ENCODE peak calls at places on chromosomes 13 and 19, in eight cellular contexts. O is heart left ventricle; Z is HCT116; R is thoracic aorta; N is choroid plexus epithelial cell; U is lower leg skin; S is CD8-positive, alpha-beta T cell; M is Caco-2. P is an unnamed sample.

GRCh38 chr13:113758651-113759524 is at the start of gene TMEM255B:
- DNase-seq in O (peak), Z (peak), R (peak), N (peak), U (peak), S (peak), M (peak), P (peak)

GRCh38 chr19:2208975-2209374 is 27.2 kb downstream of the PLEKHJ1 start:
- DNase-seq in O (no peak), Z (no peak), R (no peak), N (no peak), U (no peak), S (no peak), M (no peak), P (no peak)

GRCh38 chr19:40347476-40348124 is 597 bp downstream of the C19orf47 start:
- DNase-seq in O (no peak), Z (no peak), R (no peak), N (no peak), U (no peak), S (no peak), M (no peak), P (no peak)

GRCh38 chr13:106382569-106382968 is 152.9 kb downstream of the EFNB2 start:
- DNase-seq in O (no peak), Z (no peak), R (no peak), N (no peak), U (no peak), S (no peak), M (no peak), P (no peak)

GRCh38 chr19:49820125-49820524 is 2.0 kb downstream of the MED25 start:
- DNase-seq in O (no peak), Z (no peak), R (no peak), N (no peak), U (no peak), S (no peak), M (no peak), P (no peak)

GRCh38 chr13:95153647-95154405 is 147.4 kb downstream of the ABCC4 start:
- DNase-seq in O (no peak), Z (no peak), R (no peak), N (peak), U (no peak), S (no peak), M (no peak), P (peak)

GRCh38 chr19:31066385-31066784 is 282.9 kb downstream of the TSHZ3 start:
- DNase-seq in O (no peak), Z (no peak), R (no peak), N (peak), U (peak), S (no peak), M (no peak), P (peak)

GRCh38 chr13:102771298-102772041 is 2.1 kb downstream of the TEX30 start:
- DNase-seq in O (no peak), Z (no peak), R (no peak), N (no peak), U (no peak), S (no peak), M (no peak), P (no peak)

GRCh38 chr13:113464476-113464875 is 11.2 kb upstream of the ADPRHL1 start:
- DNase-seq in O (no peak), Z (no peak), R (no peak), N (no peak), U (no peak), S (no peak), M (no peak), P (no peak)

GRCh38 chr19:11174336-11174735 is 18.8 kb upstream of the SPC24 start:
- DNase-seq in O (no peak), Z (no peak), R (no peak), N (no peak), U (no peak), S (no peak), M (no peak), P (no peak)

GRCh38 chr19:42606660-42607351 is 12.1 kb upstream of the CEACAM8 start:
- DNase-seq in O (no peak), Z (peak), R (no peak), N (peak), U (peak), S (no peak), M (peak), P (peak)

GRCh38 chr19:29410974-29411615 is 114.7 kb upstream of the VSTM2B start:
- DNase-seq in O (no peak), Z (no peak), R (no peak), N (no peak), U (no peak), S (no peak), M (no peak), P (no peak)

GRCh38 chr13:26038931-26039475 is 12.8 kb downstream of the SHISA2 start:
- DNase-seq in O (no peak), Z (no peak), R (no peak), N (no peak), U (no peak), S (no peak), M (no peak), P (no peak)

GRCh38 chr19:44723299-44723951 is 24.5 kb downstream of the CEACAM16 start:
- DNase-seq in O (no peak), Z (no peak), R (no peak), N (no peak), U (no peak), S (no peak), M (no peak), P (no peak)

GRCh38 chr19:30226464-30227070 is 145.6 kb upstream of the ZNF536 start:
- DNase-seq in O (no peak), Z (no peak), R (no peak), N (no peak), U (no peak), S (no peak), M (no peak), P (no peak)

GRCh38 chr13:86870388-86870966 is 800.7 kb upstream of the SLITRK5 start:
- DNase-seq in O (no peak), Z (no peak), R (no peak), N (peak), U (no peak), S (no peak), M (no peak), P (peak)

GRCh38 chr13:32264407-32264806 is 50.8 kb downstream of the ZAR1L start:
- DNase-seq in O (peak), Z (no peak), R (no peak), N (peak), U (peak), S (no peak), M (no peak), P (peak)

GRCh38 chr13:113125506-113126264 is 3.1 kb downstream of the F10 start:
- DNase-seq in O (peak), Z (no peak), R (no peak), N (no peak), U (no peak), S (no peak), M (no peak), P (no peak)

GRCh38 chr13:98052412-98052811 is 90.5 kb upstream of the FARP1 start:
- DNase-seq in O (no peak), Z (no peak), R (no peak), N (no peak), U (no peak), S (no peak), M (no peak), P (no peak)

GRCh38 chr19:11538232-11539036 is at the start of gene CNN1:
- DNase-seq in O (peak), Z (no peak), R (peak), N (peak), U (no peak), S (no peak), M (no peak), P (no peak)

GRCh38 chr13:106156468-106156867 is 379.0 kb downstream of the EFNB2 start:
- DNase-seq in O (no peak), Z (peak), R (no peak), N (peak), U (no peak), S (no peak), M (no peak), P (peak)

GRCh38 chr13:42266464-42266863 is 5.5 kb upstream of the AKAP11 start:
- DNase-seq in O (no peak), Z (no peak), R (no peak), N (peak), U (no peak), S (no peak), M (no peak), P (no peak)

GRCh38 chr19:1524206-1524971 is 512 bp downstream of the PLK5 start:
- DNase-seq in O (no peak), Z (no peak), R (no peak), N (no peak), U (no peak), S (no peak), M (no peak), P (no peak)

GRCh38 chr13:88074794-88075509 is 403.8 kb downstream of the SLITRK5 start:
- DNase-seq in O (no peak), Z (no peak), R (no peak), N (peak), U (peak), S (no peak), M (no peak), P (peak)

GRCh38 chr13:104534847-104535246 is 1468.6 kb upstream of the SLC10A2 start:
- DNase-seq in O (no peak), Z (peak), R (no peak), N (no peak), U (no peak), S (no peak), M (no peak), P (no peak)

GRCh38 chr19:6801397-6802086 is 29.0 kb downstream of the VAV1 start:
- DNase-seq in O (peak), Z (peak), R (no peak), N (peak), U (peak), S (peak), M (no peak), P (peak)

GRCh38 chr13:49540552-49540951 is 44.8 kb downstream of the PHF11 start:
- DNase-seq in O (no peak), Z (no peak), R (no peak), N (peak), U (no peak), S (no peak), M (no peak), P (peak)

GRCh38 chr13:98606296-98606695 is 29.4 kb upstream of the STK24 start:
- DNase-seq in O (no peak), Z (no peak), R (no peak), N (no peak), U (no peak), S (no peak), M (peak), P (peak)

GRCh38 chr19:40960062-40960685 is 30.9 kb upstream of the CYP2B6 start:
- DNase-seq in O (no peak), Z (no peak), R (no peak), N (no peak), U (no peak), S (no peak), M (no peak), P (no peak)

GRCh38 chr19:42546831-42547500 is 18.7 kb upstream of the CEACAM1 start:
- DNase-seq in O (no peak), Z (no peak), R (no peak), N (no peak), U (no peak), S (no peak), M (no peak), P (no peak)

GRCh38 chr13:109879338-109879737 is 93.0 kb upstream of the IRS2 start:
- DNase-seq in O (no peak), Z (no peak), R (no peak), N (no peak), U (no peak), S (no peak), M (no peak), P (no peak)
- H3K4me3 ChIP-seq in O (no peak), Z (no peak), R (no peak), N (no peak), U (no peak), S (no peak), M (no peak), P (no peak)

GRCh38 chr19:38266981-38267597 is 2.7 kb downstream of the SPINT2 start:
- DNase-seq in O (no peak), Z (peak), R (no peak), N (peak), U (no peak), S (no peak), M (peak), P (peak)
- H3K4me3 ChIP-seq in O (no peak), Z (peak), R (peak), N (no peak), U (no peak), S (no peak), M (peak), P (peak)

GRCh38 chr13:21326155-21327030 is 132.7 kb downstream of the ZDHHC20 start:
- DNase-seq in O (no peak), Z (no peak), R (no peak), N (peak), U (no peak), S (no peak), M (peak), P (peak)

GRCh38 chr13:21328201-21328600 is 130.9 kb downstream of the ZDHHC20 start:
- DNase-seq in O (no peak), Z (no peak), R (no peak), N (no peak), U (no peak), S (no peak), M (no peak), P (no peak)

GRCh38 chr13:21328836-21329477 is 130.1 kb downstream of the ZDHHC20 start:
- DNase-seq in O (no peak), Z (no peak), R (no peak), N (no peak), U (no peak), S (no peak), M (no peak), P (no peak)

GRCh38 chr13:21333186-21333585 is 125.9 kb downstream of the ZDHHC20 start:
- DNase-seq in O (no peak), Z (no peak), R (no peak), N (no peak), U (no peak), S (no peak), M (no peak), P (no peak)

DNA sequence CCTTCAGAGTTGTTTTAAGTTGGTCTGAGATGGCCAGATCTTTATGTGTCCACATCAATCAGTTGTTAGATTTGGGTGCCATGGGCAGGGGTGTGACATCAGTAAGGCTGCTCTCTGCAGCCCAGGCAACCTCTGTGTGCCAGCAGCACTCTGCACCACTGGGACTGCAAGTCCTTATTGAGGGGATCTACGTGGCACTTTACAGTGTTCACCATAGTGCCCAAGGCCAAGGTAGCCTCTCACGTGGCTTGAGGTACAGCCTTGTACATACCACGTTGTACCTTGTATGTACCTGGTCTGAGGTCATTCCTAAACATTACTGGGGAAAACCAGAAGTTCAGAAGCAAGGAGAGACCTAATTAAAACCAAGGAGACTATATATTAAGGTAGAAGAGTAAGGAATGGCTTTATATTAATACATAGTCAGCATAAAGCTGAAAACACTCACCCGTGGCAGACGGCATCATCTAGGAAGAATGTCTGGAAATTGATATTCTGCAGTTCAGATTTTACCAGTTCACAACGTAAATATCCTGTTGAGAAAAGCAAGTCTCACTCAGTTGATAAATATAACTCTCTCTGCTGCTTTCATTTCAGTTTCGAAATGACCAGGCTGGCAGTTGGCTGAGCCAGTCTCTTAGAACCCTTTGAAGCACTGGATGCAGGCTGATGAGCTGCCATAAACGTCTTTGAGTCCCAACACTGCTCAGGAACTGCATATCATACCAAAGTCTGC is 128.8 kb downstream of the ZDHHC20 start:
- DNase-seq in O (no peak), Z (no peak), R (no peak), N (peak), U (no peak), S (no peak), M (no peak), P (no peak)
- H3K4me3 ChIP-seq in O (no peak), Z (no peak), R (no peak), N (no peak), U (no peak), S (no peak), M (no peak), P (no peak)

GRCh38 chr19:52189745-52190678 is at the start of gene PPP2R1A:
- DNase-seq in O (peak), Z (peak), R (peak), N (peak), U (peak), S (peak), M (peak), P (peak)

GRCh38 chr19:52190679-52191293 is 934 bp downstream of the PPP2R1A start:
- DNase-seq in O (peak), Z (no peak), R (no peak), N (peak), U (peak), S (peak), M (peak), P (peak)

GRCh38 chr19:52188822-52189744 is 769 bp upstream of the PPP2R1A start:
- DNase-seq in O (no peak), Z (no peak), R (peak), N (no peak), U (peak), S (no peak), M (peak), P (peak)

GRCh38 chr19:52191374-52191773 is 1.5 kb downstream of the PPP2R1A start:
- DNase-seq in O (no peak), Z (no peak), R (no peak), N (no peak), U (no peak), S (no peak), M (no peak), P (no peak)

DNA sequence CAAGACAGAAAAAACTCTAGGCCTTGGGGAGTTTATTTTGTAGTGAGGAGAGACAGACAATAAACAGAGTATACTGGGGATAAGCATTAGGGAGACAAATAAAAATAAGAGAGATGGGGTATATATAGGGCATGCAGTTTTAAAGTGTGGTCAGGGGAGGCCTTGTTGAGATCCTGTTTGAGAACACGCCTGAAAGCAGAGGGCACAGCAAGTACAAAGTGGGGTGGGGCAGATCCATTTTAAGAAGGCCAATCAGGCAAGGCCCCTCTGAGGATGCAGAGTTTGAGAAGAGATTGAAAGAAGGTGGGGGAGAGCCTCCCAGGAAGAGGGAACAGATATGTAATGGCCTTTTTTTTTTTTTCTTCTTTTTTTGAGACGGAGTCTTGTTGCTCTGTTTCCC is 2.1 kb downstream of the PPP2R1A start:
- DNase-seq in O (peak), Z (no peak), R (no peak), N (no peak), U (no peak), S (no peak), M (no peak), P (no peak)
- H3K4me3 ChIP-seq in O (peak), Z (peak), R (peak), N (no peak), U (no peak), S (peak), M (no peak), P (no peak)

DNA sequence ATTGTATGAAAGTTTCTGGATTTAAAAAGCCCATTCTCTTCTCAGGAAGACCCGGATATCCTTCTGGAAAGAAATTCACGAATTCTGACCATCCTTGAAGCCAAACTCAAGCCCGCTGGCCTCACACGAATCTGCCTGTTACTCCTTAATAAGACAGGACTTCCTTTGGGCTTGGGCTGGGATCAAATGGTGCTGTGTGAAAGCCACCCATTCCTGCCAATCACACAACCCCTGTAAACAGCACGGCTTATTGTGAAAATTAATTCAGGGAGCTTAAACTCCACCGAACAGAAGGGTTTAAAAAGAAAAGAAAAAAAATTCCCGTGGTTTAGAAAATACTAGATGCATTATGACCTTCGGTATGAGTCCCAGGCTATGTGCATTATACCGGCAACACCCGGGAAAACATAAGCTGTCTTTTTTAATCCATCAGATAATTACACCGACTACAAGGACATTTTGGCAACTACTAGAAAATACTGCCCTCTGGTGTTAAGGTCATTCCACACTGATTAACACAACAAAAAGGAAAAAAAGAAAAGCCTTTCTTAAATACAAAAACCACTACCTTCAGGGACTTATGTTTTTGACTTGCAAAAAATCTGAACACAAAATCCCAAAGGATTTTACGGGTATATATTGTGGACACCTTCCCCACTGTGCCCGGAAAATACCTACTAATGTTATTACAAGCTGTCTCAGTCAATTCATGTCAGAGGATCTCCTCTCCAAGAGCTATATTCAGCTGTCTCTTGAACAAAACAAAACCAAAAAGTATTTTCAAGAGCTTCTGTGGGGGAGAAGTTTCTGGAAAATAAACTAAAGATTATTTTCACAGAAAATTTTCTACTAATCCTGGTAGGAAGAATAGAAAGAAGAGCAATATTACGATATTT is 76.0 kb upstream of the LSM14A start:
- DNase-seq in O (no peak), Z (peak), R (no peak), N (peak), U (no peak), S (no peak), M (no peak), P (peak)
- H3K4me3 ChIP-seq in O (no peak), Z (no peak), R (no peak), N (no peak), U (no peak), S (no peak), M (no peak), P (no peak)